ENCODE peak calls at places on chromosomes 11 and 22, in four cellular contexts. T, Y, B and Z are unnamed samples.
A peak's percentile ranks its signal among the peaks of the same experiment; 100 is the strongest.

GRCh38 chr11:47020793-47021624 is 84.4 kb downstream of the CSTPP1 start:
- DNase-seq in Y (no peak), T (no peak), B (no peak), Z (no peak)

GRCh38 chr22:19639610-19640135 is 74.6 kb upstream of the SEPTIN5 start:
- DNase-seq in T (no peak), Y (no peak), B (no peak), Z (no peak)

GRCh38 chr11:33835143-33835878 is 56.6 kb downstream of the LMO2 start:
- DNase-seq in B (no peak), Y (no peak), T (no peak), Z (no peak)

GRCh38 chr11:123186291-123186690 is 8.8 kb downstream of the CLMP start:
- DNase-seq in B (no peak), T (no peak), Y (no peak), Z (no peak)

GRCh38 chr11:13166036-13166435 is 111.6 kb upstream of the BMAL1 start:
- DNase-seq in B (no peak), Y (no peak), T (no peak), Z (no peak)

GRCh38 chr11:61516675-61517516 is 8.3 kb downstream of the LRRC10B start:
- DNase-seq in B (peak; percentile 83), T (no peak), Y (no peak), Z (no peak)

GRCh38 chr11:119706887-119707286 is 22.1 kb downstream of the NECTIN1 start:
- DNase-seq in Y (no peak), B (no peak), T (no peak), Z (no peak)

GRCh38 chr11:108559904-108560303 is 33.7 kb downstream of the EXPH5 start:
- DNase-seq in T (no peak), Y (no peak), B (no peak), Z (no peak)

GRCh38 chr11:64123102-64123434 is 42.8 kb downstream of the MACROD1 start:
- DNase-seq in Y (peak; percentile 17), B (no peak), T (peak; percentile 85), Z (no peak)

GRCh38 chr11:16404781-16405180 is 48.4 kb upstream of the SOX6 start:
- DNase-seq in B (no peak), T (no peak), Y (no peak), Z (no peak)

GRCh38 chr11:94521684-94522083 is 9.4 kb downstream of the C11orf97 start:
- DNase-seq in Y (no peak), T (no peak), B (no peak), Z (no peak)

GRCh38 chr22:23376256-23376655 is 195.9 kb downstream of the BCR start:
- DNase-seq in B (no peak), Y (peak; percentile 55), T (no peak), Z (no peak)

GRCh38 chr11:46347637-46348311 is 511 bp downstream of the DGKZ start:
- DNase-seq in Y (peak; percentile 34), T (peak; percentile 77), B (peak; percentile 94), Z (no peak)

GRCh38 chr11:130023204-130023603 is 20.6 kb upstream of the PRDM10 start:
- DNase-seq in Y (no peak), T (no peak), B (no peak), Z (no peak)

GRCh38 chr11:35619754-35620640 is 1.7 kb downstream of the FJX1 start:
- DNase-seq in Y (peak; percentile 8), T (peak; percentile 63), B (no peak), Z (no peak)

GRCh38 chr11:45964911-45965389 is 42.5 kb downstream of the LARGE2 start:
- DNase-seq in Y (peak; percentile 48), T (peak; percentile 82), B (no peak), Z (no peak)

GRCh38 chr11:87290304-87290922 is 252.7 kb downstream of the TMEM135 start:
- DNase-seq in T (no peak), Y (no peak), B (no peak), Z (no peak)

GRCh38 chr11:8810331-8811301 is 100.4 kb upstream of the AKIP1 start:
- DNase-seq in Y (peak; percentile 83), T (peak; percentile 95), B (peak; percentile 90), Z (no peak)

GRCh38 chr11:119727523-119728081 is 1.4 kb downstream of the NECTIN1 start:
- DNase-seq in Y (peak; percentile 72), T (no peak), B (peak; percentile 90), Z (no peak)

GRCh38 chr11:35367491-35367890 is 51.9 kb downstream of the SLC1A2 start:
- DNase-seq in B (no peak), Y (no peak), T (no peak), Z (no peak)

GRCh38 chr11:48103621-48104561 is 112.7 kb upstream of the OR4B1 start:
- DNase-seq in Y (peak; percentile 51), T (no peak), B (no peak), Z (peak; percentile 56)

GRCh38 chr11:109756951-109757350 is 335.0 kb downstream of the C11orf87 start:
- DNase-seq in B (no peak), Y (no peak), T (no peak), Z (no peak)

GRCh38 chr11:71207996-71208774 is 44.2 kb downstream of the SHANK2 start:
- DNase-seq in Y (no peak), B (peak; percentile 41), T (peak; percentile 37), Z (no peak)

GRCh38 chr11:93487032-93487483 is 56.1 kb downstream of the SMCO4 start:
- DNase-seq in B (no peak), Y (no peak), T (peak; percentile 68), Z (no peak)

GRCh38 chr11:5343474-5344335 is at the start of gene OR51B5:
- DNase-seq in T (no peak), Y (no peak), B (no peak), Z (no peak)

GRCh38 chr11:94858012-94858705 is 90.0 kb downstream of the AMOTL1 start:
- DNase-seq in Y (no peak), T (no peak), B (no peak), Z (no peak)

GRCh38 chr11:111967651-111968050 is 30.5 kb downstream of the DIXDC1 start:
- DNase-seq in T (no peak), B (no peak), Y (no peak), Z (no peak)

GRCh38 chr11:47078751-47079524 is 97.7 kb downstream of the ARFGAP2 start:
- DNase-seq in Y (no peak), B (no peak), T (no peak), Z (no peak)

GRCh38 chr11:110279881-110280280 is 16.5 kb downstream of the RDX start:
- DNase-seq in B (no peak), Y (no peak), T (no peak), Z (no peak)

GRCh38 chr11:47646019-47646418 is 3.7 kb upstream of the MTCH2 start:
- DNase-seq in Y (no peak), B (no peak), T (no peak), Z (no peak)

GRCh38 chr11:16126361-16126760 is 230.0 kb downstream of the SOX6 start:
- DNase-seq in T (no peak), B (no peak), Y (no peak), Z (no peak)

GRCh38 chr22:40709752-40710413 is 30.6 kb downstream of the MCHR1 start:
- DNase-seq in B (no peak), Y (peak; percentile 25), T (peak; percentile 90), Z (no peak)

GRCh38 chr22:46074771-46075551 is 75.4 kb upstream of the PPARA start:
- DNase-seq in Y (peak; percentile 35), B (peak; percentile 71), T (peak; percentile 68), Z (no peak)

GRCh38 chr22:38872831-38873248 is 824 bp upstream of the CBX6 start:
- DNase-seq in Y (peak; percentile 41), T (peak; percentile 89), B (peak; percentile 87), Z (peak; percentile 86)

GRCh38 chr22:46069518-46070214 is 80.7 kb upstream of the PPARA start:
- DNase-seq in B (peak; percentile 89), Y (peak; percentile 89), T (peak; percentile 96), Z (no peak)

GRCh38 chr22:27213766-27214581 is 556.6 kb downstream of the MIAT start:
- DNase-seq in Y (peak; percentile 38), B (no peak), T (peak; percentile 96), Z (peak; percentile 97)

GRCh38 chr11:94869186-94869585 is 101.0 kb downstream of the AMOTL1 start:
- DNase-seq in B (no peak), T (no peak), Y (no peak), Z (no peak)

GRCh38 chr22:31917227-31917921 is 27.0 kb upstream of the YWHAH start:
- DNase-seq in T (no peak), Y (peak; percentile 32), B (no peak), Z (no peak)

GRCh38 chr22:46984751-46985506 is 222.5 kb downstream of the TBC1D22A start:
- DNase-seq in T (no peak), B (no peak), Y (no peak), Z (no peak)

GRCh38 chr11:66339163-66339675 is 3.0 kb upstream of the RIN1 start:
- DNase-seq in B (peak; percentile 47), T (peak; percentile 36), Y (no peak), Z (no peak)

GRCh38 chr11:76806608-76807205 is 23.6 kb downstream of the TSKU start:
- DNase-seq in B (no peak), T (no peak), Y (no peak), Z (peak; percentile 27)
- TF ChIP-seq POLR2A in B (no peak), T (no peak), Y (no peak), Z (no peak)

DNA sequence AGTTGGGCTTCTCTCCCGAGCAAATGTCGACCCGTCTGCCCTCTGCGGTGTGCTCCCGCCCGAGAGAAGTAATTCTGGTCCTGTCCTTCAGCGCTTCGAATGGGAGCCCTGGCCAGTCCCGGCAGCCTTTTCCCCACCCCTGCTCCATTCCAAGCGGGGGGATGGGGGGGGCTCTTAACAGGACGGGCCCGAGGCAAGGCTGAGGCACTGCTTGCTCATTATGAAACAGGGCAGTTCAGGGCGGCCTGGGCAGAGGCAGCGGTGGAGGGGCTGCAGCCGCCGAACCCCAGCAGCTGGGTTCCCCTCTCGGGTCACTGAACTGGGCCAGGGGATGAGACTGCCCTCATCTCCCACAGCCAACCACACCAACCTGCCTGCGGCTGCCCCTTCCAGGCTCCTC is 9.2 kb downstream of the BACE1-AS start:
- DNase-seq in Y (peak; percentile 23), T (peak; percentile 69), B (no peak), Z (no peak)
- H3K4me3 ChIP-seq in Y (no peak overlapping the region), T (no peak overlapping the region), B (no peak overlapping the region), Z (peak overlapping the region; percentile 27)

GRCh38 chr11:100008440-100008839 is 678.6 kb upstream of the ARHGAP42 start:
- DNase-seq in T (no peak), Y (no peak), B (no peak), Z (no peak)
- TF ChIP-seq POLR2AphosphoS5 in T (no peak), Y (no peak), B (no peak), Z (no peak)

GRCh38 chr11:122085712-122086111 is 30.3 kb downstream of the BLID start:
- DNase-seq in Y (no peak), T (no peak), B (no peak), Z (no peak)

GRCh38 chr11:122081073-122081472 is 34.9 kb downstream of the BLID start:
- DNase-seq in T (no peak), B (no peak), Y (no peak), Z (no peak)

GRCh38 chr11:122082203-122082602 is 33.8 kb downstream of the BLID start:
- DNase-seq in Y (no peak), T (no peak), B (no peak), Z (no peak)

GRCh38 chr11:122089111-122089510 is 26.9 kb downstream of the BLID start:
- DNase-seq in T (no peak), Y (no peak), B (no peak), Z (no peak)

DNA sequence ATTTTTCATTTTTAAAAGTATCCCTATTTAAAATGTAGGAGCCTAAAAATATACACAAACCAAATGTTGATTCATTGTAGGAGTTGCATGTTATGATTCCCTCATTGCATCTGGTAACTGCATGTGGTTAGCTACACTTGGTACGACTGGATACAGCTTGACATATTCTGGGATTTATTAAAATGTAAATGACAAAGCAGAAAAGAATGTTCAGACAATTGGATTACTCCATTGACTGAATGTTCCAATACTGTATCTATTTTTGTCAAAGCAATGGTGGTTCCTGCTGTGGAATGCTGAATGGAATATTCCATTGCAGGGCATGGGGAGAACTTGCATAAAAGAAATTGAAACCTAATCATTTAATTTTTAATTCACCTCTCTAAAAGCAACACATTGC is 30.8 kb downstream of the BLID start:
- DNase-seq in B (no peak), T (no peak), Y (no peak), Z (no peak)
- TF ChIP-seq POLR2A in B (no peak), T (no peak), Y (no peak), Z (no peak)